ENCODE peak calls at places on chromosome 3, in seven cellular contexts. One of them, this sample, is unnamed.

GRCh38 chr3:43505351-43505750 is 116.5 kb downstream of the ANO10 start:
- DNase-seq in dermis microvascular lymphatic vessel endothelial cell: no peak
- DNase-seq in endothelial cell: no peak
- DNase-seq in aorta: no peak
- DNase-seq in epithelial cell of prostate: no peak
- DNase-seq in HepG2: no peak
- DNase-seq in transverse colon: no peak
- DNase-seq in this sample: no peak

GRCh38 chr3:9884555-9885165 is 4.6 kb upstream of the CIDEC start:
- DNase-seq in dermis microvascular lymphatic vessel endothelial cell: no peak
- DNase-seq in endothelial cell: no peak
- DNase-seq in aorta: no peak
- DNase-seq in epithelial cell of prostate: peak
- DNase-seq in HepG2: peak
- DNase-seq in transverse colon: no peak
- DNase-seq in this sample: no peak

GRCh38 chr3:16842710-16843270 is 42.0 kb upstream of the PLCL2 start:
- DNase-seq in dermis microvascular lymphatic vessel endothelial cell: no peak
- DNase-seq in endothelial cell: no peak
- DNase-seq in aorta: no peak
- DNase-seq in epithelial cell of prostate: no peak
- DNase-seq in HepG2: no peak
- DNase-seq in transverse colon: no peak
- DNase-seq in this sample: no peak

GRCh38 chr3:76028816-76029215 is 243.5 kb upstream of the ZNF717 start:
- DNase-seq in dermis microvascular lymphatic vessel endothelial cell: no peak
- DNase-seq in endothelial cell: no peak
- DNase-seq in aorta: no peak
- DNase-seq in epithelial cell of prostate: no peak
- DNase-seq in HepG2: no peak
- DNase-seq in transverse colon: no peak
- DNase-seq in this sample: no peak

GRCh38 chr3:129195731-129196256 is 12.1 kb upstream of the CNBP start:
- DNase-seq in dermis microvascular lymphatic vessel endothelial cell: peak
- DNase-seq in endothelial cell: no peak
- DNase-seq in aorta: peak
- DNase-seq in epithelial cell of prostate: no peak
- DNase-seq in HepG2: peak
- DNase-seq in transverse colon: peak
- DNase-seq in this sample: no peak

GRCh38 chr3:53506110-53506762 is 11.8 kb downstream of the CACNA1D start:
- DNase-seq in dermis microvascular lymphatic vessel endothelial cell: no peak
- DNase-seq in endothelial cell: no peak
- DNase-seq in aorta: no peak
- DNase-seq in epithelial cell of prostate: no peak
- DNase-seq in HepG2: no peak
- DNase-seq in transverse colon: no peak
- DNase-seq in this sample: no peak

GRCh38 chr3:41200669-41201021 is 1.3 kb downstream of the CTNNB1 start:
- DNase-seq in dermis microvascular lymphatic vessel endothelial cell: no peak
- DNase-seq in endothelial cell: peak
- DNase-seq in aorta: no peak
- DNase-seq in epithelial cell of prostate: no peak
- DNase-seq in HepG2: peak
- DNase-seq in transverse colon: peak
- DNase-seq in this sample: no peak

GRCh38 chr3:177618873-177619771 is 421.8 kb upstream of the TBL1XR1 start:
- DNase-seq in dermis microvascular lymphatic vessel endothelial cell: no peak
- DNase-seq in endothelial cell: no peak
- DNase-seq in aorta: no peak
- DNase-seq in epithelial cell of prostate: no peak
- DNase-seq in HepG2: no peak
- DNase-seq in transverse colon: no peak
- DNase-seq in this sample: no peak

GRCh38 chr3:4797201-4797600 is 182.0 kb upstream of the BHLHE40 start:
- DNase-seq in dermis microvascular lymphatic vessel endothelial cell: no peak
- DNase-seq in endothelial cell: no peak
- DNase-seq in aorta: no peak
- DNase-seq in epithelial cell of prostate: no peak
- DNase-seq in HepG2: no peak
- DNase-seq in transverse colon: no peak
- DNase-seq in this sample: no peak

GRCh38 chr3:155549087-155549486 is 195.8 kb downstream of the PLCH1 start:
- DNase-seq in dermis microvascular lymphatic vessel endothelial cell: no peak
- DNase-seq in endothelial cell: no peak
- DNase-seq in aorta: no peak
- DNase-seq in epithelial cell of prostate: no peak
- DNase-seq in HepG2: no peak
- DNase-seq in transverse colon: no peak
- DNase-seq in this sample: no peak

GRCh38 chr3:13200951-13201350 is 127.7 kb upstream of the IQSEC1 start:
- DNase-seq in dermis microvascular lymphatic vessel endothelial cell: no peak
- DNase-seq in endothelial cell: peak
- DNase-seq in aorta: no peak
- DNase-seq in epithelial cell of prostate: no peak
- DNase-seq in HepG2: peak
- DNase-seq in transverse colon: no peak
- DNase-seq in this sample: no peak

GRCh38 chr3:141367038-141367730 is 1.1 kb upstream of the ZBTB38 start:
- DNase-seq in dermis microvascular lymphatic vessel endothelial cell: no peak
- DNase-seq in endothelial cell: no peak
- DNase-seq in aorta: peak
- DNase-seq in epithelial cell of prostate: peak
- DNase-seq in HepG2: no peak
- DNase-seq in transverse colon: no peak
- DNase-seq in this sample: no peak

GRCh38 chr3:134029734-134030381 is at the start of gene SLCO2A1:
- DNase-seq in dermis microvascular lymphatic vessel endothelial cell: no peak
- DNase-seq in endothelial cell: peak
- DNase-seq in aorta: no peak
- DNase-seq in epithelial cell of prostate: no peak
- DNase-seq in HepG2: no peak
- DNase-seq in transverse colon: peak
- DNase-seq in this sample: peak

GRCh38 chr3:50708620-50709019 is 33.9 kb downstream of the DOCK3 start:
- DNase-seq in dermis microvascular lymphatic vessel endothelial cell: no peak
- DNase-seq in endothelial cell: no peak
- DNase-seq in aorta: no peak
- DNase-seq in epithelial cell of prostate: no peak
- DNase-seq in HepG2: no peak
- DNase-seq in transverse colon: no peak
- DNase-seq in this sample: no peak